ENCODE peak calls at places on chromosomes 13 and 19, in seven cellular contexts. T is aorta; G is HCT116; C is endothelial cell of umbilical vein; P is Peyer's patch; O is effector memory CD4-positive, alpha-beta T cell; L is heart right ventricle. H is an unnamed sample. For H3K4me1 and H3K36me3, the result is how much of the 10 kb centered on the place peaks cover.

GRCh38 chr13:30810261-30810701 is 74.9 kb downstream of the ALOX5AP start:
- DNase-seq in T (no peak), G (no peak), C (no peak), P (no peak), O (no peak), L (no peak), H (no peak)

GRCh38 chr13:110047511-110047910 is 259.4 kb downstream of the COL4A1 start:
- DNase-seq in T (no peak), G (no peak), C (peak), P (no peak), O (no peak), L (peak), H (no peak)

GRCh38 chr19:19402656-19403372 is 2.7 kb upstream of the GATAD2A start:
- DNase-seq in T (no peak), G (no peak), C (no peak), P (no peak), O (no peak), L (no peak), H (no peak)

GRCh38 chr13:95485045-95485517 is 67.4 kb upstream of the CLDN10 start:
- DNase-seq in T (no peak), G (no peak), C (peak), P (no peak), O (no peak), L (no peak), H (no peak)

GRCh38 chr19:43078311-43078710 is 4.2 kb downstream of the PSG2 start:
- DNase-seq in T (no peak), G (no peak), C (no peak), P (no peak), O (no peak), L (no peak), H (no peak)

GRCh38 chr19:35318679-35319448 is 10.1 kb upstream of the CD22 start:
- DNase-seq in T (peak), G (peak), C (peak), P (peak), O (no peak), L (peak), H (no peak)

GRCh38 chr19:51439021-51439465 is 19.2 kb downstream of the SIGLEC8 start:
- DNase-seq in T (no peak), G (no peak), C (no peak), P (peak), O (no peak), L (no peak), H (peak)

GRCh38 chr13:66262330-66262729 is 967.8 kb downstream of the PCDH9 start:
- DNase-seq in T (no peak), G (no peak), C (no peak), P (no peak), O (no peak), L (no peak), H (no peak)

GRCh38 chr19:48332351-48332661 is 7.0 kb downstream of the EMP3 start:
- DNase-seq in T (no peak), G (no peak), C (no peak), P (no peak), O (no peak), L (no peak), H (no peak)

GRCh38 chr13:39516140-39516539 is 86.9 kb downstream of the LHFPL6 start:
- DNase-seq in T (no peak), G (no peak), C (no peak), P (no peak), O (no peak), L (no peak), H (no peak)

GRCh38 chr13:90542959-90543358 is 804.5 kb upstream of the MIR17HG start:
- DNase-seq in T (no peak), G (no peak), C (no peak), P (no peak), O (no peak), L (no peak), H (no peak)

GRCh38 chr13:112234131-112234875 is 141.9 kb upstream of the SPACA7 start:
- DNase-seq in T (peak), G (no peak), C (no peak), P (no peak), O (no peak), L (no peak), H (no peak)

GRCh38 chr19:45782820-45783785 is 813 bp upstream of the DMPK start:
- DNase-seq in T (peak), G (no peak), C (no peak), P (no peak), O (no peak), L (peak), H (no peak)

GRCh38 chr13:63864171-63864902 is 2448.7 kb upstream of the PCDH20 start:
- DNase-seq in T (no peak), G (no peak), C (no peak), P (no peak), O (no peak), L (no peak), H (no peak)

GRCh38 chr13:100209857-100210580 is 121.1 kb downstream of the PCCA start:
- DNase-seq in T (no peak), G (peak), C (peak), P (no peak), O (no peak), L (no peak), H (no peak)

GRCh38 chr19:45160870-45161714 is at the start of gene NKPD1:
- DNase-seq in T (no peak), G (no peak), C (no peak), P (no peak), O (no peak), L (no peak), H (no peak)

GRCh38 chr13:114108894-114109293 is 23.5 kb downstream of the RASA3 start:
- DNase-seq in T (peak), G (no peak), C (no peak), P (no peak), O (no peak), L (no peak), H (no peak)

GRCh38 chr13:43848250-43848649 is 31.3 kb downstream of the CCDC122 start:
- DNase-seq in T (no peak), G (no peak), C (peak), P (no peak), O (no peak), L (no peak), H (no peak)

DNA sequence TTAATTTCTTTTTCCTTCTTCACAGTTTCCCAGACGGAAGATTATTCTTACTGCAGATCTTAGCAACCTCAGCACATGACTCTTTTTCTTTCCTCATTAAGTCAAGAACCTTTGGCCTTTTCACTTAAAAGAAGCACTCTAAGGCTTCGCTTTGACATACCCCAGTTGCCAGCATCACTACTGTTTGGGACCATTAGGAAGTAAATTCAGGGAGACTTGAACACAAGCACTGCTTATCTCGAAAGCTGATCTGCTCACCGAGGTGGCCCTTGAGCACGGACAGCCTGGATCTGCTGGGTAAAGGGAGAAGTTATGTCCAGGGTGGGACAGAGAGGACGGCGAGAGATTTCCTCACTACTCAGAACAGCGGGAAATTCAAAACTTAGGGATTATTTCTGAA is 151.4 kb upstream of the RNF113B start:
- DNase-seq in T (no peak), G (no peak), C (no peak), P (no peak), O (no peak), L (no peak), H (no peak)
- H3K4me1 ChIP-seq in T (under half), G (under half), C (under half), P (under half), O (under half), L (under half), H (under half)

GRCh38 chr19:49855676-49856573 is 5.0 kb downstream of the PTOV1 start:
- DNase-seq in T (no peak), G (no peak), C (no peak), P (no peak), O (no peak), L (no peak), H (no peak)

GRCh38 chr19:49852631-49853126 is 1.7 kb downstream of the PTOV1 start:
- DNase-seq in T (no peak), G (no peak), C (no peak), P (no peak), O (no peak), L (no peak), H (no peak)

GRCh38 chr19:49854861-49855263 is 3.9 kb downstream of the PTOV1 start:
- DNase-seq in T (no peak), G (no peak), C (no peak), P (no peak), O (no peak), L (no peak), H (no peak)

GRCh38 chr19:49855277-49855675 is 4.3 kb downstream of the PTOV1 start:
- DNase-seq in T (no peak), G (no peak), C (no peak), P (no peak), O (no peak), L (no peak), H (no peak)

GRCh38 chr19:49853852-49854849 is 3.2 kb downstream of the PTOV1 start:
- DNase-seq in T (no peak), G (no peak), C (no peak), P (no peak), O (no peak), L (no peak), H (no peak)
- H3K36me3 ChIP-seq in T (under half), G (under half), C (under half), P (under half), O (under half), L (under half), H (under half)

GRCh38 chr19:50327461-50328256 is 1.5 kb downstream of the KCNC3 start:
- DNase-seq in T (peak), G (no peak), C (no peak), P (no peak), O (no peak), L (no peak), H (no peak)
- H3K4me1 ChIP-seq in T (under half), G (under half), C (under half), P (under half), O (under half), L (under half), H (half or more)

DNA sequence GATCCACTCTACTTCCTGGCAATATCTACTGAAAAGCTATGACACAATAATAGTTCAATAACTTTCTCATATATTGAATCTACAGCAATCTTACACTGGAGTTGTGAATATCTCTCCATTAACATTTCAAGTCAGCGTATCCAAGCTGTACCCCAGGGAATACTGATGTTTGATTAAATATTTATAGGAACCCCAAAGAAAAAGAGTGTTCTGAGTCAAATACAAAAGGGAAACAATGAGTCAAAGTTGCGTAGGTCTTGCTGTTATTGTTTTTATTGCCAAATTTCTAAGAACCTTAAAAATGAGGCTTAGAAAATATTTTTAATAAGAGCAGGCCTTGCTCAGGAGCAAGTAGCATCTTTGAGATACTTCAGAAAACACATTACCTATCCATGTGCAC is 415.5 kb downstream of the FGF14 start:
- DNase-seq in T (no peak), G (no peak), C (no peak), P (no peak), O (no peak), L (no peak), H (no peak)
- H3K36me3 ChIP-seq in T (under half), G (under half), C (under half), P (under half), O (under half), L (under half), H (under half)

GRCh38 chr19:58559275-58560006 is 1.0 kb upstream of the UBE2M start:
- DNase-seq in T (peak), G (peak), C (peak), P (peak), O (peak), L (peak), H (no peak)
- H3K4me1 ChIP-seq in T (under half), G (under half), C (under half), P (under half), O (under half), L (under half), H (half or more)

GRCh38 chr19:14471436-14472187 is 3.5 kb downstream of the PTGER1 start:
- DNase-seq in T (no peak), G (no peak), C (no peak), P (no peak), O (no peak), L (no peak), H (no peak)
- H3K36me3 ChIP-seq in T (under half), G (under half), C (under half), P (under half), O (under half), L (under half), H (under half)

H was measured in CD4-positive, CD25-positive, alpha-beta regulatory T cell.